ENCODE peak calls at places on chromosomes 11 and 22, in eight cellular contexts. One of them, this sample, is unnamed.
A peak's percentile ranks its signal among the peaks of the same experiment; 100 is the strongest.

GRCh38 chr11:64120951-64121569 is 44.9 kb downstream of the MACROD1 start:
- DNase-seq in choroid plexus epithelial cell: no peak
- DNase-seq in ACHN: no peak
- DNase-seq in fibroblast of lung: peak; percentile 29
- DNase-seq in tibial nerve: no peak
- DNase-seq in uterus: no peak
- DNase-seq in stimulated activated CD8-positive, alpha-beta memory T cell treated with anti-CD3 and anti-CD28 coated beads, Interleukin-4, amount 100 ng/mL, for 24 hours: no peak
- DNase-seq in stromal cell of bone marrow: no peak
- DNase-seq in this sample: peak; percentile 55

GRCh38 chr22:50705219-50705691 is 32.6 kb downstream of the SHANK3 start:
- DNase-seq in choroid plexus epithelial cell: peak; percentile 87
- DNase-seq in ACHN: no peak
- DNase-seq in fibroblast of lung: peak; percentile 72
- DNase-seq in tibial nerve: no peak
- DNase-seq in uterus: peak; percentile 39
- DNase-seq in stimulated activated CD8-positive, alpha-beta memory T cell treated with anti-CD3 and anti-CD28 coated beads, Interleukin-4, amount 100 ng/mL, for 24 hours: no peak
- DNase-seq in stromal cell of bone marrow: no peak
- DNase-seq in this sample: no peak

GRCh38 chr22:49751968-49752597 is 75.6 kb downstream of the BRD1 start:
- DNase-seq in choroid plexus epithelial cell: no peak
- DNase-seq in ACHN: no peak
- DNase-seq in fibroblast of lung: no peak
- DNase-seq in tibial nerve: no peak
- DNase-seq in uterus: no peak
- DNase-seq in stimulated activated CD8-positive, alpha-beta memory T cell treated with anti-CD3 and anti-CD28 coated beads, Interleukin-4, amount 100 ng/mL, for 24 hours: no peak
- DNase-seq in stromal cell of bone marrow: no peak
- DNase-seq in this sample: no peak

GRCh38 chr22:37566903-37567798 is 6.9 kb downstream of the CDC42EP1 start:
- DNase-seq in choroid plexus epithelial cell: peak; percentile 72
- DNase-seq in ACHN: peak; percentile 60
- DNase-seq in fibroblast of lung: peak; percentile 57
- DNase-seq in tibial nerve: peak; percentile 67
- DNase-seq in uterus: peak; percentile 85
- DNase-seq in stimulated activated CD8-positive, alpha-beta memory T cell treated with anti-CD3 and anti-CD28 coated beads, Interleukin-4, amount 100 ng/mL, for 24 hours: peak; percentile 83
- DNase-seq in stromal cell of bone marrow: no peak
- DNase-seq in this sample: peak; percentile 28

GRCh38 chr11:72162891-72163492 is 27.5 kb downstream of the FOLR3 start:
- DNase-seq in choroid plexus epithelial cell: no peak
- DNase-seq in ACHN: no peak
- DNase-seq in fibroblast of lung: no peak
- DNase-seq in tibial nerve: no peak
- DNase-seq in uterus: no peak
- DNase-seq in stimulated activated CD8-positive, alpha-beta memory T cell treated with anti-CD3 and anti-CD28 coated beads, Interleukin-4, amount 100 ng/mL, for 24 hours: no peak
- DNase-seq in stromal cell of bone marrow: no peak
- DNase-seq in this sample: no peak

GRCh38 chr11:56885182-56885581 is 103.5 kb upstream of the OR5AK2 start:
- DNase-seq in choroid plexus epithelial cell: no peak
- DNase-seq in ACHN: peak; percentile 24
- DNase-seq in fibroblast of lung: no peak
- DNase-seq in tibial nerve: no peak
- DNase-seq in uterus: no peak
- DNase-seq in stimulated activated CD8-positive, alpha-beta memory T cell treated with anti-CD3 and anti-CD28 coated beads, Interleukin-4, amount 100 ng/mL, for 24 hours: no peak
- DNase-seq in stromal cell of bone marrow: no peak
- DNase-seq in this sample: no peak

GRCh38 chr11:133821776-133822175 is 23.5 kb downstream of the SPATA19 start:
- DNase-seq in choroid plexus epithelial cell: peak; percentile 33
- DNase-seq in ACHN: peak; percentile 31
- DNase-seq in fibroblast of lung: peak; percentile 2
- DNase-seq in tibial nerve: no peak
- DNase-seq in uterus: no peak
- DNase-seq in stimulated activated CD8-positive, alpha-beta memory T cell treated with anti-CD3 and anti-CD28 coated beads, Interleukin-4, amount 100 ng/mL, for 24 hours: no peak
- DNase-seq in stromal cell of bone marrow: no peak
- DNase-seq in this sample: no peak

GRCh38 chr11:73866095-73866579 is 10.5 kb downstream of the COA4 start:
- DNase-seq in choroid plexus epithelial cell: peak; percentile 40
- DNase-seq in ACHN: no peak
- DNase-seq in fibroblast of lung: peak; percentile 91
- DNase-seq in tibial nerve: no peak
- DNase-seq in uterus: no peak
- DNase-seq in stimulated activated CD8-positive, alpha-beta memory T cell treated with anti-CD3 and anti-CD28 coated beads, Interleukin-4, amount 100 ng/mL, for 24 hours: no peak
- DNase-seq in stromal cell of bone marrow: peak; percentile 38
- DNase-seq in this sample: no peak

GRCh38 chr22:22201185-22201924 is 43.2 kb upstream of the VPREB1 start:
- DNase-seq in choroid plexus epithelial cell: peak; percentile 71
- DNase-seq in ACHN: no peak
- DNase-seq in fibroblast of lung: peak; percentile 37
- DNase-seq in tibial nerve: no peak
- DNase-seq in uterus: no peak
- DNase-seq in stimulated activated CD8-positive, alpha-beta memory T cell treated with anti-CD3 and anti-CD28 coated beads, Interleukin-4, amount 100 ng/mL, for 24 hours: peak; percentile 24
- DNase-seq in stromal cell of bone marrow: no peak
- DNase-seq in this sample: no peak

GRCh38 chr22:17369553-17370035 is 334 bp downstream of the CECR2 start:
- DNase-seq in choroid plexus epithelial cell: peak; percentile 38
- DNase-seq in ACHN: peak; percentile 10
- DNase-seq in fibroblast of lung: peak; percentile 48
- DNase-seq in tibial nerve: no peak
- DNase-seq in uterus: no peak
- DNase-seq in stimulated activated CD8-positive, alpha-beta memory T cell treated with anti-CD3 and anti-CD28 coated beads, Interleukin-4, amount 100 ng/mL, for 24 hours: no peak
- DNase-seq in stromal cell of bone marrow: no peak
- DNase-seq in this sample: no peak

GRCh38 chr11:41665633-41666032 is 206.2 kb upstream of the LRRC4C start:
- DNase-seq in choroid plexus epithelial cell: no peak
- DNase-seq in ACHN: no peak
- DNase-seq in fibroblast of lung: no peak
- DNase-seq in tibial nerve: no peak
- DNase-seq in uterus: no peak
- DNase-seq in stimulated activated CD8-positive, alpha-beta memory T cell treated with anti-CD3 and anti-CD28 coated beads, Interleukin-4, amount 100 ng/mL, for 24 hours: no peak
- DNase-seq in stromal cell of bone marrow: no peak
- DNase-seq in this sample: no peak

GRCh38 chr11:47599821-47600377 is 5.7 kb upstream of the C1QTNF4 start:
- DNase-seq in choroid plexus epithelial cell: no peak
- DNase-seq in ACHN: no peak
- DNase-seq in fibroblast of lung: no peak
- DNase-seq in tibial nerve: no peak
- DNase-seq in uterus: no peak
- DNase-seq in stimulated activated CD8-positive, alpha-beta memory T cell treated with anti-CD3 and anti-CD28 coated beads, Interleukin-4, amount 100 ng/mL, for 24 hours: no peak
- DNase-seq in stromal cell of bone marrow: no peak
- DNase-seq in this sample: no peak

GRCh38 chr11:72352859-72353551 is 81.3 kb downstream of the CLPB start:
- DNase-seq in choroid plexus epithelial cell: peak; percentile 90
- DNase-seq in ACHN: no peak
- DNase-seq in fibroblast of lung: peak; percentile 81
- DNase-seq in tibial nerve: no peak
- DNase-seq in uterus: peak; percentile 59
- DNase-seq in stimulated activated CD8-positive, alpha-beta memory T cell treated with anti-CD3 and anti-CD28 coated beads, Interleukin-4, amount 100 ng/mL, for 24 hours: no peak
- DNase-seq in stromal cell of bone marrow: peak; percentile 84
- DNase-seq in this sample: no peak

GRCh38 chr22:40920526-40920925 is 30.7 kb upstream of the RBX1 start:
- DNase-seq in choroid plexus epithelial cell: no peak
- DNase-seq in ACHN: no peak
- DNase-seq in fibroblast of lung: no peak
- DNase-seq in tibial nerve: no peak
- DNase-seq in uterus: no peak
- DNase-seq in stimulated activated CD8-positive, alpha-beta memory T cell treated with anti-CD3 and anti-CD28 coated beads, Interleukin-4, amount 100 ng/mL, for 24 hours: no peak
- DNase-seq in stromal cell of bone marrow: peak; percentile 1
- DNase-seq in this sample: no peak

GRCh38 chr11:1881442-1882264 is 10.0 kb downstream of the PRR33 start:
- DNase-seq in choroid plexus epithelial cell: no peak
- DNase-seq in ACHN: no peak
- DNase-seq in fibroblast of lung: no peak
- DNase-seq in tibial nerve: no peak
- DNase-seq in uterus: peak; percentile 45
- DNase-seq in stimulated activated CD8-positive, alpha-beta memory T cell treated with anti-CD3 and anti-CD28 coated beads, Interleukin-4, amount 100 ng/mL, for 24 hours: no peak
- DNase-seq in stromal cell of bone marrow: no peak
- DNase-seq in this sample: no peak

GRCh38 chr11:89125298-89125697 is 52.4 kb upstream of the TYR start:
- DNase-seq in choroid plexus epithelial cell: no peak
- DNase-seq in ACHN: no peak
- DNase-seq in fibroblast of lung: no peak
- DNase-seq in tibial nerve: no peak
- DNase-seq in uterus: no peak
- DNase-seq in stimulated activated CD8-positive, alpha-beta memory T cell treated with anti-CD3 and anti-CD28 coated beads, Interleukin-4, amount 100 ng/mL, for 24 hours: no peak
- DNase-seq in stromal cell of bone marrow: no peak
- DNase-seq in this sample: no peak

GRCh38 chr11:46361283-46362145 is 14.3 kb downstream of the DGKZ start:
- DNase-seq in choroid plexus epithelial cell: peak; percentile 64
- DNase-seq in ACHN: no peak
- DNase-seq in fibroblast of lung: peak; percentile 56
- DNase-seq in tibial nerve: no peak
- DNase-seq in uterus: no peak
- DNase-seq in stimulated activated CD8-positive, alpha-beta memory T cell treated with anti-CD3 and anti-CD28 coated beads, Interleukin-4, amount 100 ng/mL, for 24 hours: peak; percentile 54
- DNase-seq in stromal cell of bone marrow: no peak
- DNase-seq in this sample: no peak

GRCh38 chr22:20268350-20269012 is 363 bp upstream of the RTN4R start:
- DNase-seq in choroid plexus epithelial cell: peak; percentile 31
- DNase-seq in ACHN: peak; percentile 67
- DNase-seq in fibroblast of lung: peak; percentile 26
- DNase-seq in tibial nerve: no peak
- DNase-seq in uterus: peak; percentile 41
- DNase-seq in stimulated activated CD8-positive, alpha-beta memory T cell treated with anti-CD3 and anti-CD28 coated beads, Interleukin-4, amount 100 ng/mL, for 24 hours: peak; percentile 44
- DNase-seq in stromal cell of bone marrow: no peak
- DNase-seq in this sample: peak; percentile 29

GRCh38 chr11:122023614-122024250 is 92.3 kb downstream of the BLID start:
- DNase-seq in choroid plexus epithelial cell: no peak
- DNase-seq in ACHN: no peak
- DNase-seq in fibroblast of lung: no peak
- DNase-seq in tibial nerve: no peak
- DNase-seq in uterus: no peak
- DNase-seq in stimulated activated CD8-positive, alpha-beta memory T cell treated with anti-CD3 and anti-CD28 coated beads, Interleukin-4, amount 100 ng/mL, for 24 hours: no peak
- DNase-seq in stromal cell of bone marrow: no peak
- DNase-seq in this sample: no peak

GRCh38 chr11:65573391-65574146 is 1.2 kb downstream of the FAM89B start:
- DNase-seq in choroid plexus epithelial cell: no peak
- DNase-seq in ACHN: no peak
- DNase-seq in fibroblast of lung: no peak
- DNase-seq in tibial nerve: no peak
- DNase-seq in uterus: peak; percentile 59
- DNase-seq in stimulated activated CD8-positive, alpha-beta memory T cell treated with anti-CD3 and anti-CD28 coated beads, Interleukin-4, amount 100 ng/mL, for 24 hours: no peak
- DNase-seq in stromal cell of bone marrow: no peak
- DNase-seq in this sample: no peak

GRCh38 chr22:38770257-38770949 is 14.6 kb upstream of the SUN2 start:
- DNase-seq in choroid plexus epithelial cell: no peak
- DNase-seq in ACHN: no peak
- DNase-seq in fibroblast of lung: no peak
- DNase-seq in tibial nerve: no peak
- DNase-seq in uterus: no peak
- DNase-seq in stimulated activated CD8-positive, alpha-beta memory T cell treated with anti-CD3 and anti-CD28 coated beads, Interleukin-4, amount 100 ng/mL, for 24 hours: no peak
- DNase-seq in stromal cell of bone marrow: no peak
- DNase-seq in this sample: no peak

GRCh38 chr11:47212938-47213337 is 1.8 kb upstream of the DDB2 start:
- DNase-seq in choroid plexus epithelial cell: no peak
- DNase-seq in ACHN: no peak
- DNase-seq in fibroblast of lung: no peak
- DNase-seq in tibial nerve: no peak
- DNase-seq in uterus: no peak
- DNase-seq in stimulated activated CD8-positive, alpha-beta memory T cell treated with anti-CD3 and anti-CD28 coated beads, Interleukin-4, amount 100 ng/mL, for 24 hours: no peak
- DNase-seq in stromal cell of bone marrow: no peak
- DNase-seq in this sample: no peak

GRCh38 chr11:11416917-11417316 is 63.9 kb upstream of the CSNK2A3 start:
- DNase-seq in choroid plexus epithelial cell: peak; percentile 8
- DNase-seq in ACHN: peak; percentile 55
- DNase-seq in fibroblast of lung: peak; percentile 57
- DNase-seq in tibial nerve: no peak
- DNase-seq in uterus: no peak
- DNase-seq in stimulated activated CD8-positive, alpha-beta memory T cell treated with anti-CD3 and anti-CD28 coated beads, Interleukin-4, amount 100 ng/mL, for 24 hours: no peak
- DNase-seq in stromal cell of bone marrow: peak; percentile 70
- DNase-seq in this sample: peak; percentile 69

GRCh38 chr11:134607963-134608750 is 196.1 kb upstream of the B3GAT1 start:
- DNase-seq in choroid plexus epithelial cell: no peak
- DNase-seq in ACHN: no peak
- DNase-seq in fibroblast of lung: no peak
- DNase-seq in tibial nerve: no peak
- DNase-seq in uterus: no peak
- DNase-seq in stimulated activated CD8-positive, alpha-beta memory T cell treated with anti-CD3 and anti-CD28 coated beads, Interleukin-4, amount 100 ng/mL, for 24 hours: no peak
- DNase-seq in stromal cell of bone marrow: no peak
- DNase-seq in this sample: no peak

GRCh38 chr11:103532133-103532788 is 423.0 kb downstream of the DYNC2H1 start:
- DNase-seq in choroid plexus epithelial cell: peak; percentile 72
- DNase-seq in ACHN: peak; percentile 73
- DNase-seq in fibroblast of lung: peak; percentile 71
- DNase-seq in tibial nerve: no peak
- DNase-seq in uterus: no peak
- DNase-seq in stimulated activated CD8-positive, alpha-beta memory T cell treated with anti-CD3 and anti-CD28 coated beads, Interleukin-4, amount 100 ng/mL, for 24 hours: no peak
- DNase-seq in stromal cell of bone marrow: peak; percentile 49
- DNase-seq in this sample: peak; percentile 76

GRCh38 chr11:36433896-36434295 is 76.2 kb downstream of the TRAF6 start:
- DNase-seq in choroid plexus epithelial cell: no peak
- DNase-seq in ACHN: no peak
- DNase-seq in fibroblast of lung: no peak
- DNase-seq in tibial nerve: no peak
- DNase-seq in uterus: no peak
- DNase-seq in stimulated activated CD8-positive, alpha-beta memory T cell treated with anti-CD3 and anti-CD28 coated beads, Interleukin-4, amount 100 ng/mL, for 24 hours: no peak
- DNase-seq in stromal cell of bone marrow: no peak
- DNase-seq in this sample: no peak

GRCh38 chr11:69374110-69374981 is 80.4 kb downstream of the MYEOV start:
- DNase-seq in choroid plexus epithelial cell: no peak
- DNase-seq in ACHN: no peak
- DNase-seq in fibroblast of lung: no peak
- DNase-seq in tibial nerve: no peak
- DNase-seq in uterus: no peak
- DNase-seq in stimulated activated CD8-positive, alpha-beta memory T cell treated with anti-CD3 and anti-CD28 coated beads, Interleukin-4, amount 100 ng/mL, for 24 hours: no peak
- DNase-seq in stromal cell of bone marrow: no peak
- DNase-seq in this sample: no peak

GRCh38 chr11:78787696-78788095 is 213.0 kb upstream of the NARS2 start:
- DNase-seq in choroid plexus epithelial cell: no peak
- DNase-seq in ACHN: no peak
- DNase-seq in fibroblast of lung: no peak
- DNase-seq in tibial nerve: no peak
- DNase-seq in uterus: no peak
- DNase-seq in stimulated activated CD8-positive, alpha-beta memory T cell treated with anti-CD3 and anti-CD28 coated beads, Interleukin-4, amount 100 ng/mL, for 24 hours: no peak
- DNase-seq in stromal cell of bone marrow: no peak
- DNase-seq in this sample: no peak

GRCh38 chr22:27630754-27631153 is 170.8 kb downstream of the MN1 start:
- DNase-seq in choroid plexus epithelial cell: no peak
- DNase-seq in ACHN: no peak
- DNase-seq in fibroblast of lung: no peak
- DNase-seq in tibial nerve: no peak
- DNase-seq in uterus: no peak
- DNase-seq in stimulated activated CD8-positive, alpha-beta memory T cell treated with anti-CD3 and anti-CD28 coated beads, Interleukin-4, amount 100 ng/mL, for 24 hours: no peak
- DNase-seq in stromal cell of bone marrow: no peak
- DNase-seq in this sample: no peak

GRCh38 chr11:113262594-113262993 is 51.8 kb upstream of the TTC12 start:
- DNase-seq in choroid plexus epithelial cell: no peak
- DNase-seq in ACHN: no peak
- DNase-seq in fibroblast of lung: no peak
- DNase-seq in tibial nerve: no peak
- DNase-seq in uterus: no peak
- DNase-seq in stimulated activated CD8-positive, alpha-beta memory T cell treated with anti-CD3 and anti-CD28 coated beads, Interleukin-4, amount 100 ng/mL, for 24 hours: no peak
- DNase-seq in stromal cell of bone marrow: no peak
- DNase-seq in this sample: no peak

GRCh38 chr22:44659140-44659539 is 42.9 kb upstream of the PRR5 start:
- DNase-seq in choroid plexus epithelial cell: peak; percentile 25
- DNase-seq in ACHN: no peak
- DNase-seq in fibroblast of lung: no peak
- DNase-seq in tibial nerve: no peak
- DNase-seq in uterus: no peak
- DNase-seq in stimulated activated CD8-positive, alpha-beta memory T cell treated with anti-CD3 and anti-CD28 coated beads, Interleukin-4, amount 100 ng/mL, for 24 hours: no peak
- DNase-seq in stromal cell of bone marrow: no peak
- DNase-seq in this sample: no peak

GRCh38 chr22:31177420-31178162 is 17.6 kb downstream of the RNF185 start:
- DNase-seq in choroid plexus epithelial cell: peak; percentile 87
- DNase-seq in ACHN: peak; percentile 78
- DNase-seq in fibroblast of lung: peak; percentile 54
- DNase-seq in tibial nerve: no peak
- DNase-seq in uterus: no peak
- DNase-seq in stimulated activated CD8-positive, alpha-beta memory T cell treated with anti-CD3 and anti-CD28 coated beads, Interleukin-4, amount 100 ng/mL, for 24 hours: no peak
- DNase-seq in stromal cell of bone marrow: peak; percentile 78
- DNase-seq in this sample: peak; percentile 79

GRCh38 chr11:89321401-89321800 is 143.7 kb downstream of the TYR start:
- DNase-seq in choroid plexus epithelial cell: no peak
- DNase-seq in ACHN: no peak
- DNase-seq in fibroblast of lung: no peak
- DNase-seq in tibial nerve: no peak
- DNase-seq in uterus: no peak
- DNase-seq in stimulated activated CD8-positive, alpha-beta memory T cell treated with anti-CD3 and anti-CD28 coated beads, Interleukin-4, amount 100 ng/mL, for 24 hours: no peak
- DNase-seq in stromal cell of bone marrow: no peak
- DNase-seq in this sample: no peak

GRCh38 chr11:129950319-129951034 is 52.2 kb downstream of the PRDM10 start:
- DNase-seq in choroid plexus epithelial cell: peak; percentile 92
- DNase-seq in ACHN: no peak
- DNase-seq in fibroblast of lung: peak; percentile 88
- DNase-seq in tibial nerve: peak; percentile 42
- DNase-seq in uterus: peak; percentile 24
- DNase-seq in stimulated activated CD8-positive, alpha-beta memory T cell treated with anti-CD3 and anti-CD28 coated beads, Interleukin-4, amount 100 ng/mL, for 24 hours: no peak
- DNase-seq in stromal cell of bone marrow: peak; percentile 21
- DNase-seq in this sample: no peak

This sample was measured in RCC 7860.